ENCODE peak calls at places on chromosomes 4 and X, in four cellular contexts. B is HT1080; K is stimulated activated naive B cell treated with anti-CD40 and anti-IgM and Interleukin-4, amounts not matched to agents 10 μg/mL and 1 μg/mL and 100 μg/mL, for 72 hours; R is NCI-H1092. X is an unnamed sample.

GRCh38 chrX:69158166-69159040 is 6.8 kb downstream of the PJA1 start:
- DNase-seq in R (peak; percentile 70), K (no peak), B (peak; percentile 56), X (peak; percentile 88)

GRCh38 chrX:67544281-67544680 is 460 bp downstream of the AR start:
- DNase-seq in B (no peak), K (no peak), R (no peak), X (no peak)

GRCh38 chrX:40864972-40865371 is 129.6 kb upstream of the MED14 start:
- DNase-seq in R (no peak), B (peak; percentile 18), K (no peak), X (peak; percentile 14)

GRCh38 chrX:46967547-46967946 is 55.3 kb downstream of the JADE3 start:
- DNase-seq in B (no peak), K (peak; percentile 57), R (no peak), X (peak; percentile 54)

GRCh38 chrX:1451251-1451675 is 1.4 kb downstream of the ASMTL start:
- DNase-seq in R (no peak), K (no peak), B (no peak), X (no peak)

GRCh38 chr4:77652237-77652897 is 46.7 kb downstream of the CXCL13 start:
- DNase-seq in K (no peak), B (no peak), R (no peak), X (peak; percentile 22)

GRCh38 chrX:39633293-39633692 is 464.5 kb downstream of the BCOR start:
- DNase-seq in B (peak; percentile 28), R (no peak), K (no peak), X (peak; percentile 34)

GRCh38 chr4:102438873-102439614 is 62.1 kb upstream of the NFKB1 start:
- DNase-seq in K (no peak), B (peak; percentile 37), R (no peak), X (peak; percentile 94)

GRCh38 chr4:139857021-139857420 is 191.4 kb downstream of the MGST2 start:
- DNase-seq in R (peak; percentile 41), B (no peak), K (no peak), X (no peak)

GRCh38 chrX:71315917-71316316 is 14.4 kb downstream of the ITGB1BP2 start:
- DNase-seq in R (no peak), B (peak; percentile 4), K (no peak), X (no peak)

GRCh38 chr4:147361726-147362125 is 119.2 kb upstream of the EDNRA start:
- DNase-seq in R (no peak), B (peak; percentile 85), K (no peak), X (peak; percentile 81)

GRCh38 chr4:82948647-82949204 is 48.2 kb downstream of the THAP9 start:
- DNase-seq in B (peak; percentile 32), R (no peak), K (no peak), X (peak; percentile 48)

GRCh38 chr4:71184195-71184781 is 154.5 kb upstream of the SLC4A4 start:
- DNase-seq in B (peak; percentile 49), K (peak; percentile 13), R (peak; percentile 29), X (peak; percentile 62)

GRCh38 chr4:145299380-145300076 is 119.1 kb upstream of the OTUD4 start:
- DNase-seq in R (no peak), B (peak; percentile 85), K (peak; percentile 54), X (peak; percentile 79)

GRCh38 chr4:22434895-22435294 is 81.0 kb downstream of the ADGRA3 start:
- DNase-seq in B (peak; percentile 48), K (no peak), R (peak; percentile 31), X (peak; percentile 56)

X was measured in kidney tubule cell.